ENCODE peak calls at places on chromosomes 13 and 19, in five cellular contexts. C, Q, F, N and J are unnamed samples.

GRCh38 chr13:97114696-97115095 is 107.4 kb upstream of the MBNL2 start:
- DNase-seq in C (no peak), F (no peak), N (no peak), Q (no peak), J (no peak)

GRCh38 chr13:79995334-79995733 is 345.6 kb downstream of the SPRY2 start:
- DNase-seq in N (no peak), Q (no peak), F (peak), C (no peak), J (no peak)

GRCh38 chr19:18433039-18433691 is 4.8 kb downstream of the ISYNA1 start:
- DNase-seq in C (peak), Q (peak), N (peak), F (no peak), J (peak)

GRCh38 chr13:23921451-23921888 is 24.2 kb upstream of the C1QTNF9B start:
- DNase-seq in Q (no peak), F (peak), C (peak), N (no peak), J (no peak)

GRCh38 chr13:66996503-66996902 is 233.6 kb downstream of the PCDH9 start:
- DNase-seq in Q (no peak), N (no peak), C (no peak), F (no peak), J (no peak)

GRCh38 chr13:25380082-25380481 is 8.3 kb downstream of the ATP8A2 start:
- DNase-seq in F (no peak), Q (no peak), N (no peak), C (no peak), J (no peak)

GRCh38 chr13:49869514-49869913 is 66.6 kb downstream of the SPRYD7 start:
- DNase-seq in F (peak), N (peak), C (peak), Q (no peak), J (no peak)

GRCh38 chr13:47890146-47890814 is 110.8 kb downstream of the SUCLA2 start:
- DNase-seq in N (no peak), F (peak), C (no peak), Q (no peak), J (no peak)

GRCh38 chr19:41541990-41542584 is 33.9 kb upstream of the CEACAM21 start:
- DNase-seq in Q (peak), N (peak), C (peak), F (peak), J (no peak)

GRCh38 chr19:39372941-39373340 is 18.0 kb downstream of the PAF1 start:
- DNase-seq in N (no peak), F (peak), Q (no peak), C (no peak), J (no peak)

GRCh38 chr19:16249826-16250434 is 52.2 kb downstream of the AP1M1 start:
- DNase-seq in F (peak), C (no peak), Q (no peak), N (no peak), J (no peak)

GRCh38 chr19:6577410-6578125 is 13.4 kb downstream of the CD70 start:
- DNase-seq in F (no peak), C (no peak), N (no peak), Q (no peak), J (peak)

GRCh38 chr13:28654276-28654675 is 4.7 kb upstream of the POMP start:
- DNase-seq in C (no peak), N (no peak), F (no peak), Q (no peak), J (no peak)

GRCh38 chr19:19443902-19444693 is 38.6 kb downstream of the GATAD2A start:
- DNase-seq in C (no peak), N (no peak), F (no peak), Q (no peak), J (no peak)

GRCh38 chr13:40109324-40109958 is 454.0 kb downstream of the COG6 start:
- DNase-seq in F (peak), Q (no peak), N (no peak), C (no peak), J (no peak)

GRCh38 chr13:98761126-98761978 is 8.9 kb upstream of the SLC15A1 start:
- DNase-seq in F (peak), N (peak), C (no peak), Q (no peak), J (peak)

GRCh38 chr13:102721800-102722231 is 27.0 kb upstream of the METTL21C start:
- DNase-seq in N (no peak), C (no peak), Q (peak), F (peak), J (no peak)

GRCh38 chr13:44031555-44031954 is 151.9 kb downstream of the LACC1 start:
- DNase-seq in N (no peak), C (no peak), Q (no peak), F (no peak), J (no peak)

GRCh38 chr13:109182777-109183465 is 553.5 kb downstream of the MYO16 start:
- DNase-seq in N (no peak), F (no peak), Q (no peak), C (no peak), J (no peak)

GRCh38 chr13:30829145-30829544 is 76.9 kb upstream of the MEDAG start:
- DNase-seq in F (peak), C (no peak), N (no peak), Q (no peak), J (no peak)

GRCh38 chr19:16814526-16815100 is 14.6 kb upstream of the SIN3B start:
- DNase-seq in C (no peak), Q (no peak), N (no peak), F (peak), J (no peak)

GRCh38 chr13:55606045-55606665 is 1534.6 kb upstream of the PRR20A start:
- DNase-seq in C (no peak), Q (no peak), N (no peak), F (no peak), J (no peak)

GRCh38 chr13:29547135-29547534 is 48.4 kb downstream of the SLC7A1 start:
- DNase-seq in C (no peak), N (no peak), Q (no peak), F (peak), J (no peak)

GRCh38 chr13:110301606-110302131 is 5.3 kb downstream of the COL4A1 start:
- DNase-seq in C (no peak), F (peak), N (no peak), Q (no peak), J (no peak)

GRCh38 chr13:93762703-93763102 is 536.1 kb downstream of the GPC6 start:
- DNase-seq in Q (no peak), C (no peak), F (no peak), N (no peak), J (no peak)

GRCh38 chr13:24272452-24273161 is 36.8 kb upstream of the C1QTNF9 start:
- DNase-seq in C (peak), Q (no peak), F (no peak), N (no peak), J (no peak)

GRCh38 chr19:5098646-5099045 is 129.7 kb downstream of the KDM4B start:
- DNase-seq in N (no peak), C (no peak), Q (no peak), F (no peak), J (no peak)

GRCh38 chr19:19460761-19461265 is 54.5 kb downstream of the TSSK6 start:
- DNase-seq in C (peak), N (peak), Q (peak), F (peak), J (peak)

GRCh38 chr19:29854033-29854432 is 42.2 kb downstream of the CCNE1 start:
- DNase-seq in N (no peak), F (no peak), Q (no peak), C (no peak), J (no peak)

GRCh38 chr13:109569938-109570711 is 216.3 kb downstream of the IRS2 start:
- DNase-seq in C (no peak), F (no peak), N (no peak), Q (peak), J (peak)

GRCh38 chr13:31067416-31068118 is 94.1 kb downstream of the HSPH1 start:
- DNase-seq in C (no peak), N (no peak), Q (no peak), F (peak), J (no peak)

GRCh38 chr19:55486043-55486970 is 1.3 kb downstream of the NAT14 start:
- DNase-seq in Q (no peak), N (no peak), C (peak), F (no peak), J (no peak)
- TF ChIP-seq CTCF in Q (no peak), N (no peak), C (peak), F (peak), J (no peak)

GRCh38 chr19:35860436-35860817 is 3.7 kb downstream of the KIRREL2 start:
- DNase-seq in N (no peak), Q (no peak), F (no peak), C (no peak), J (no peak)
- TF ChIP-seq CTCF in N (no peak), Q (no peak), F (no peak), C (no peak), J (no peak)

GRCh38 chr13:65964672-65965071 is 1265.5 kb downstream of the PCDH9 start:
- DNase-seq in N (no peak), C (no peak), F (no peak), Q (no peak), J (no peak)

GRCh38 chr13:65965496-65965895 is 1264.6 kb downstream of the PCDH9 start:
- DNase-seq in N (no peak), Q (no peak), F (peak), C (no peak), J (no peak)

GRCh38 chr13:65971541-65971940 is 1258.6 kb downstream of the PCDH9 start:
- DNase-seq in Q (no peak), C (no peak), N (no peak), F (no peak), J (no peak)

DNA sequence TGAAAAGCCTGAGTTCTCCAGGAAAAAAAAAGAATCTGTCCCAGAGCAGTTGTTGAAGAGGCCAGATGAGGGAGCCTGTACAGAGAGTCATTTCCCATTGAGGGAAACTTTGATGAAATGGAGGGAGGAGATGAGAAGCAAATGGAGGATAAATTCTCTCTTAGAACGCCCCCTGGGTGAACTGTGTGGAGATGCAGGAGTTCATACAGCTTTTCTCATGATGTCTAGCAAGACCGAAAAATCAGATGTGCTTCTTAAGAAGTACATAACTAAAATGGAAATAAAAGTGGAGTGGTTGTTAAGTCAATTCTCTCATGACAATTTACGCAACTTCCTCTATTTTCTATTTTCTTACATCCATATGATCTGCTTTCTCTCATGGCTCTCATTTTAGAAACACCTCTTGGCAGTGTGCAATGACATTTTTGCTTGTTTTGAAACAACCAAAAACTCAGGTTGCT is 1263.1 kb downstream of the PCDH9 start:
- DNase-seq in Q (no peak), C (peak), F (peak), N (no peak), J (no peak)
- TF ChIP-seq CTCF in Q (no peak), C (peak), F (peak), N (no peak), J (no peak)

DNA sequence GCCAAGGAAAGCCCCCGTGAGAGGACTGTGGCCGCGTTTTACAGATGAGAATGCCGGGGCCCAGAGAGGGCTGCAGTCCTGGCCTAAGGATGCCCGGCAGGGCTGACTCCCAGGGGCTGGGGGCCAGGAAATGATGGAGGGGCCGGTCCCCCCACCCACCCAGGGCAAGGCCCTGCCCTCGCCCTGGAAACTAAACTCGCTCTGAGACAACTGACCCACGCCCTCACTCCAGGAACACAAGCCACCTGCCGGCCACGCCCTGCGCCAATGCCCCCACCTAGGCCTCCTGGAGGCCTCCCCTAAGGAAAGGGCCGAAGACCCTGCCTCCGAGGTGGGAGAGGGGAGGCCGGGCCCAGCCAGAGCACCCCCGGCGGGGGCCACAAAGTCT is 7.2 kb downstream of the ZBTB7A start:
- DNase-seq in Q (no peak), F (no peak), C (no peak), N (no peak), J (no peak)
- TF ChIP-seq CTCF in Q (no peak), F (no peak), C (no peak), N (no peak), J (no peak)

GRCh38 chr19:13744179-13744578 is 20.1 kb upstream of the MRI1 start:
- DNase-seq in N (no peak), Q (no peak), F (no peak), C (no peak), J (no peak)

GRCh38 chr19:13742756-13743155 is 21.6 kb upstream of the MRI1 start:
- DNase-seq in F (no peak), C (no peak), N (no peak), Q (no peak), J (no peak)

GRCh38 chr19:13751436-13751835 is 12.9 kb upstream of the MRI1 start:
- DNase-seq in F (no peak), C (no peak), N (no peak), Q (no peak), J (no peak)

GRCh38 chr19:13748169-13748884 is 16.0 kb upstream of the MRI1 start:
- DNase-seq in Q (no peak), N (no peak), C (peak), F (peak), J (no peak)

GRCh38 chr19:13747098-13747453 is 17.2 kb upstream of the MRI1 start:
- DNase-seq in N (no peak), F (no peak), Q (no peak), C (no peak), J (no peak)
- TF ChIP-seq CTCF in N (no peak), F (no peak), Q (no peak), C (no peak), J (no peak)

GRCh38 chr19:49453013-49453756 is at the start of gene ALDH16A1:
- DNase-seq in N (peak), Q (peak), F (peak), C (peak), J (peak)

GRCh38 chr19:49453757-49454248 is 778 bp downstream of the ALDH16A1 start:
- DNase-seq in N (no peak), F (no peak), C (no peak), Q (no peak), J (no peak)

GRCh38 chr19:49450405-49450804 is 1.2 kb downstream of the PIH1D1 start:
- DNase-seq in C (no peak), N (no peak), F (no peak), Q (no peak), J (no peak)

GRCh38 chr19:49448432-49448786 is 3.2 kb downstream of the PIH1D1 start:
- DNase-seq in N (no peak), F (no peak), C (no peak), Q (no peak), J (no peak)

GRCh38 chr19:49451430-49452181 is at the start of gene PIH1D1:
- DNase-seq in Q (peak), N (peak), F (peak), C (peak), J (peak)
- TF ChIP-seq CTCF in Q (no peak), N (peak), F (peak), C (no peak), J (no peak)